ENCODE peak calls at places on chromosomes 5 and 9, in ten cellular contexts. Z is CD4-positive, alpha-beta memory T cell; Y is CD8-positive, alpha-beta T cell; X is Peyer's patch; U is ovary; B is pancreas; W is GM12878; H is hepatocyte; Q is GM23338; N is IMR-90. O is an unnamed sample.

GRCh38 chr5:142325677-142326479 is 1.1 kb upstream of the SPRY4 start:
- DNase-seq in Z (no peak), Y (no peak), X (peak; percentile 56), U (peak; percentile 30), B (peak; percentile 69), W (no peak), H (peak; percentile 83), Q (peak; percentile 94), N (peak; percentile 73), O (peak; percentile 47)

GRCh38 chr9:121538221-121538620 is 38.6 kb upstream of the GGTA1 start:
- DNase-seq in Z (no peak), Y (no peak), X (no peak), U (no peak), B (no peak), W (no peak), H (no peak), Q (peak; percentile 56), N (no peak), O (no peak)

GRCh38 chr5:146816775-146817387 is 61.7 kb downstream of the PPP2R2B start:
- DNase-seq in Z (no peak), Y (no peak), X (no peak), U (no peak), B (no peak), W (no peak), H (no peak), Q (peak; percentile 52), N (no peak), O (no peak)

GRCh38 chr9:134889386-134890214 is 9.0 kb downstream of the FCN2 start:
- DNase-seq in Z (no peak), Y (no peak), X (no peak), U (no peak), B (no peak), W (no peak), H (no peak), Q (no peak), N (no peak), O (peak; percentile 33)

GRCh38 chr5:8577792-8578191 is 708.8 kb downstream of the MTRR start:
- DNase-seq in Z (no peak), Y (no peak), X (no peak), U (no peak), B (no peak), W (no peak), H (no peak), Q (no peak), N (peak; percentile 28), O (no peak)

GRCh38 chr9:72315510-72316287 is 49.3 kb downstream of the ZFAND5 start:
- DNase-seq in Z (no peak), Y (no peak), X (peak; percentile 48), U (no peak), B (no peak), W (no peak), H (peak; percentile 45), Q (peak; percentile 59), N (peak; percentile 16), O (no peak)

GRCh38 chr5:67355135-67355729 is 158.6 kb upstream of the CD180 start:
- DNase-seq in Z (no peak), Y (no peak), X (no peak), U (no peak), B (no peak), W (no peak), H (no peak), Q (no peak), N (no peak), O (no peak)

GRCh38 chr9:90801175-90801506 is 478 bp upstream of the SYK start:
- DNase-seq in Z (no peak), Y (no peak), X (no peak), U (no peak), B (no peak), W (no peak), H (no peak), Q (no peak), N (no peak), O (no peak)

GRCh38 chr5:53113947-53114346 is 4.4 kb upstream of the MOCS2 start:
- DNase-seq in Z (no peak), Y (no peak), X (no peak), U (no peak), B (no peak), W (no peak), H (no peak), Q (no peak), N (no peak), O (no peak)

GRCh38 chr5:111004291-111004690 is 67.2 kb upstream of the TSLP start:
- DNase-seq in Z (no peak), Y (no peak), X (no peak), U (no peak), B (no peak), W (no peak), H (no peak), Q (no peak), N (no peak), O (no peak)

GRCh38 chr5:148005788-148006520 is 57.8 kb upstream of the SPINK5 start:
- DNase-seq in Z (no peak), Y (no peak), X (no peak), U (no peak), B (no peak), W (no peak), H (no peak), Q (peak; percentile 92), N (peak; percentile 0), O (no peak)

GRCh38 chr5:148998174-148998797 is 64.6 kb downstream of the SH3TC2 start:
- DNase-seq in Z (peak; percentile 44), Y (peak; percentile 37), X (no peak), U (no peak), B (no peak), W (no peak), H (peak; percentile 70), Q (peak; percentile 85), N (peak; percentile 75), O (no peak)

GRCh38 chr5:160970605-160971191 is 118.7 kb upstream of the ATP10B start:
- DNase-seq in Z (no peak), Y (no peak), X (no peak), U (no peak), B (no peak), W (no peak), H (peak; percentile 31), Q (peak; percentile 68), N (no peak), O (no peak)

GRCh38 chr9:30410273-30410672 is 1974.2 kb upstream of the ACO1 start:
- DNase-seq in Z (no peak), Y (no peak), X (no peak), U (no peak), B (no peak), W (no peak), H (no peak), Q (peak; percentile 5), N (no peak), O (no peak)

DNA sequence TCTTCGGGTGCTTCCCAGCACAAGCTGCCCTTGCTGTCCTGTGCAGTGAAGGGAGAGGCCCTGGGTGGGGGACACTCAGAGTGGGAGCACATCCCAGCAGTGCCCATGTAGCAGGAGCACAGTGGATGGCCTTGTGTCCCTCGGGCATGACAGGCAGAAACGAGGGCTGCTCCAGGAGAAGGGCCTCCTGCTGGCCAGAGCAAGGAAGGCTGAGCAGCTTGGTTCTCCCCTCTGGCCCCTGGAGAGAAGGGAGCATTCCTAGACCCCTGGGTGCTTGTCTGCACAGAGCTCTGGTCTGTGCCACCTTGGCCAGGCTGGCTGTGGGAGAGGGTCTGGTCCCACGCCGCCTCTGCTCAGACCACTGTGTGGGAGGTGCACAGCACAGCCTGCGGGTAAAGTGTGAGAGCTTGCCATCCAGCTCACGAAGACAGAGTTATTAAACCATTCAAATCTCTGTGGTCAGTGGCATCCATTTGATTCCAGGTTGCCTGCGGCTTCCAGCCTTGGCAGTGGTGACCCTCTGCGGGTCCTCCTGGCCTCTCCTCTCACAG is 18.3 kb downstream of the FBXW5 start:
- DNase-seq in Z (no peak), Y (no peak), X (no peak), U (no peak), B (no peak), W (no peak), H (no peak), Q (no peak), N (no peak), O (no peak)
- H3K27ac ChIP-seq in Z (no peak overlapping the region), Y (no peak overlapping the region), X (no peak overlapping the region), U (no peak overlapping the region), B (no peak overlapping the region), W (no peak overlapping the region), H (no peak overlapping the region), Q (no peak overlapping the region), N (no peak overlapping the region), O (peak overlapping the region; percentile 31)

DNA sequence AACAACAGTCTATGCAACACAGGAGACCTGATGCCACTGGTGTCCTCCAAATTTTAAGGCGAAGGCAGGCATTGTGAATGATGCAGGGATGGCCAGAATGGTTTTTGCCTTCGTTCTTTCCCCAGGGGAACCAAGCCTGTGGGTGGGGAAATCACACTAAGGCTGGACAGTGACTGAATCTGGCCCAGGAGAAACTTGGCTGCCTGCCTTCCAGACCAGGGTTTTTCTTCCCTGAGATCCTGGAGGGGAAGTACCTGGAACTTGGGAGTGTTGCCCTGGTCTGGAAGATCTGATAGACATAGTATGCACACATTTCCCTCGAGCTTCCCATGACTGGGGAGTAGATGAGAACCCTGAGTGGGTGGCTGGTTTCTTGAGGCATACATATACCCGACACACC is 699 bp upstream of the IL11RA start:
- DNase-seq in Z (no peak), Y (no peak), X (no peak), U (peak; percentile 54), B (no peak), W (no peak), H (peak; percentile 48), Q (no peak), N (peak; percentile 54), O (no peak)
- H3K4me3 ChIP-seq in Z (no peak overlapping the region), Y (no peak overlapping the region), X (no peak overlapping the region), U (no peak overlapping the region), B (no peak overlapping the region), W (no peak overlapping the region), H (no peak overlapping the region), Q (peak overlapping the region; percentile 53), N (peak overlapping the region; percentile 75), O (no peak overlapping the region)

DNA sequence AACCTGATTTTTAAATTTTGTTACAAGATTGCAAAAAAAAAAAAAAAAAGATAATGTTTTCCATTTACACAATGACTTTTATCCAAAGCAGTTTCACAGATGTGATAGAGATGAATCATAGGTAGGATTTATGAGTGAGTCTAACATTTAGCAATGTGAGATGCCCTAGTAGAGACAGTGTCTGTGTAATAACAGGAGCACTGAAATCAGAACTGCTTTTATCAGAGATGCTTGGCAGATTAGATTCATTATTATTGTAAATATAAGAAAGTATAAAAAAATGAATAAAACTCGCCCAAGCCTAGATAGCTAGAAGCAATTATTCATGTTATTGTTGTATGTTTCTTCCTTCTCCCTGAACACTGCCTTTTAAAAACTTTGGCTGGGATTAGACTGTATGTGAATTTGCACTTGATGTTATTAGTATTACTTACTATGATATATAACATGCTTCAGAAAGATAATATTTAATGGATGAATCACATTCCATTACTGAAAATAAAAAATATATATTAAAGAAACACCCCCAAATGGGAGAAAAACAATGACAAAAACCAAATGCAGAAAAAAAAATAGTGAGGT is 567.3 kb upstream of the KLF4 start:
- DNase-seq in Z (no peak), Y (no peak), X (no peak), U (no peak), B (no peak), W (no peak), H (no peak), Q (no peak), N (peak; percentile 88), O (no peak)
- H3K27ac ChIP-seq in Z (no peak overlapping the region), Y (no peak overlapping the region), X (no peak overlapping the region), U (no peak overlapping the region), B (no peak overlapping the region), W (no peak overlapping the region), H (peak overlapping the region; percentile 83), Q (no peak overlapping the region), N (no peak overlapping the region), O (no peak overlapping the region)

DNA sequence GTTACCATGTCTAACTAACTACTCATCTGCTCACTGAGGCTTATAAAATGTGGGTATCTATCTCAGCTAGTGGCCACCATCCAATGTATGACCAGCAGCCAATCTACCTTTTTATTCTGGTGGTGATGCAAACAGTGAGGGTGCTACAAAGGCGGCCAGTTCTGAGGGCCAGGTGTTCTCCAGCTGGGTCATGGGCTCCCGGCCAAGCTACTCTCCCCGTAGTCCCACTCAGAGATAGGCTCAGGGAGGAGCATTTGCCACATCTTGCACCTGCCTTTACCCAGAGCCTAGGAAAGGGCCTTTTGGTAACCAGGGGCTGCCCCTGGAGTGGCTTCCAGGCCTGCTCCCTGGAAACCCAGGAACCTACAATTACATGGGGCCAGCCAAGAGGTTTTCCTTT is 59.0 kb downstream of the PFDN1 start:
- DNase-seq in Z (no peak), Y (no peak), X (peak; percentile 48), U (no peak), B (peak; percentile 76), W (no peak), H (no peak), Q (no peak), N (no peak), O (no peak)
- H3K4me3 ChIP-seq in Z (no peak overlapping the region), Y (no peak overlapping the region), X (no peak overlapping the region), U (no peak overlapping the region), B (no peak overlapping the region), W (no peak overlapping the region), H (no peak overlapping the region), Q (no peak overlapping the region), N (no peak overlapping the region), O (no peak overlapping the region)

O was measured in dorsolateral prefrontal cortex.